ENCODE peak calls at places on chromosomes 6 and 20, in eight cellular contexts. One of them, this sample, is unnamed.

GRCh38 chr20:37538003-37538402 is 10.3 kb upstream of the BLCAP start:
- DNase-seq in epithelial cell of esophagus: peak
- DNase-seq in neuronal stem cell: no peak
- DNase-seq in GM04504: no peak
- DNase-seq in caudate nucleus: no peak
- DNase-seq in stimulated activated naive CD8-positive, alpha-beta T cell treated with anti-CD3 and anti-CD28 coated beads, Interleukin-15, Interleukin-2, amounts not matched to agents 100 U/mL and 50 U/mL, for 24 hours: no peak
- DNase-seq in mucosa of descending colon: no peak
- DNase-seq in D341Med: no peak
- DNase-seq in this sample: no peak

GRCh38 chr6:36114798-36115408 is 15.4 kb upstream of the MAPK13 start:
- DNase-seq in epithelial cell of esophagus: no peak
- DNase-seq in neuronal stem cell: no peak
- DNase-seq in GM04504: no peak
- DNase-seq in caudate nucleus: no peak
- DNase-seq in stimulated activated naive CD8-positive, alpha-beta T cell treated with anti-CD3 and anti-CD28 coated beads, Interleukin-15, Interleukin-2, amounts not matched to agents 100 U/mL and 50 U/mL, for 24 hours: no peak
- DNase-seq in mucosa of descending colon: no peak
- DNase-seq in D341Med: no peak
- DNase-seq in this sample: no peak

GRCh38 chr20:38203337-38204003 is 38.4 kb upstream of the TGM2 start:
- DNase-seq in epithelial cell of esophagus: no peak
- DNase-seq in neuronal stem cell: no peak
- DNase-seq in GM04504: no peak
- DNase-seq in caudate nucleus: peak
- DNase-seq in stimulated activated naive CD8-positive, alpha-beta T cell treated with anti-CD3 and anti-CD28 coated beads, Interleukin-15, Interleukin-2, amounts not matched to agents 100 U/mL and 50 U/mL, for 24 hours: no peak
- DNase-seq in mucosa of descending colon: no peak
- DNase-seq in D341Med: peak
- DNase-seq in this sample: no peak

GRCh38 chr6:149012040-149012545 is 265.3 kb downstream of the UST start:
- DNase-seq in epithelial cell of esophagus: peak
- DNase-seq in neuronal stem cell: no peak
- DNase-seq in GM04504: peak
- DNase-seq in caudate nucleus: no peak
- DNase-seq in stimulated activated naive CD8-positive, alpha-beta T cell treated with anti-CD3 and anti-CD28 coated beads, Interleukin-15, Interleukin-2, amounts not matched to agents 100 U/mL and 50 U/mL, for 24 hours: no peak
- DNase-seq in mucosa of descending colon: no peak
- DNase-seq in D341Med: no peak
- DNase-seq in this sample: no peak

GRCh38 chr20:25626779-25627178 is 3.0 kb upstream of the NANP start:
- DNase-seq in epithelial cell of esophagus: no peak
- DNase-seq in neuronal stem cell: no peak
- DNase-seq in GM04504: no peak
- DNase-seq in caudate nucleus: no peak
- DNase-seq in stimulated activated naive CD8-positive, alpha-beta T cell treated with anti-CD3 and anti-CD28 coated beads, Interleukin-15, Interleukin-2, amounts not matched to agents 100 U/mL and 50 U/mL, for 24 hours: no peak
- DNase-seq in mucosa of descending colon: no peak
- DNase-seq in D341Med: no peak
- DNase-seq in this sample: no peak

GRCh38 chr6:15962449-15962764 is 166.5 kb upstream of the MYLIP start:
- DNase-seq in epithelial cell of esophagus: peak
- DNase-seq in neuronal stem cell: no peak
- DNase-seq in GM04504: peak
- DNase-seq in caudate nucleus: no peak
- DNase-seq in stimulated activated naive CD8-positive, alpha-beta T cell treated with anti-CD3 and anti-CD28 coated beads, Interleukin-15, Interleukin-2, amounts not matched to agents 100 U/mL and 50 U/mL, for 24 hours: no peak
- DNase-seq in mucosa of descending colon: no peak
- DNase-seq in D341Med: no peak
- DNase-seq in this sample: no peak

GRCh38 chr6:106446287-106446885 is 85.9 kb downstream of the CRYBG1 start:
- DNase-seq in epithelial cell of esophagus: no peak
- DNase-seq in neuronal stem cell: no peak
- DNase-seq in GM04504: no peak
- DNase-seq in caudate nucleus: no peak
- DNase-seq in stimulated activated naive CD8-positive, alpha-beta T cell treated with anti-CD3 and anti-CD28 coated beads, Interleukin-15, Interleukin-2, amounts not matched to agents 100 U/mL and 50 U/mL, for 24 hours: no peak
- DNase-seq in mucosa of descending colon: no peak
- DNase-seq in D341Med: no peak
- DNase-seq in this sample: no peak

GRCh38 chr6:36677753-36678487 is 594 bp upstream of the CDKN1A start:
- DNase-seq in epithelial cell of esophagus: peak
- DNase-seq in neuronal stem cell: no peak
- DNase-seq in GM04504: no peak
- DNase-seq in caudate nucleus: no peak
- DNase-seq in stimulated activated naive CD8-positive, alpha-beta T cell treated with anti-CD3 and anti-CD28 coated beads, Interleukin-15, Interleukin-2, amounts not matched to agents 100 U/mL and 50 U/mL, for 24 hours: no peak
- DNase-seq in mucosa of descending colon: no peak
- DNase-seq in D341Med: no peak
- DNase-seq in this sample: no peak

GRCh38 chr6:131923356-131923755 is 27.8 kb downstream of the CCN2 start:
- DNase-seq in epithelial cell of esophagus: peak
- DNase-seq in neuronal stem cell: peak
- DNase-seq in GM04504: no peak
- DNase-seq in caudate nucleus: no peak
- DNase-seq in stimulated activated naive CD8-positive, alpha-beta T cell treated with anti-CD3 and anti-CD28 coated beads, Interleukin-15, Interleukin-2, amounts not matched to agents 100 U/mL and 50 U/mL, for 24 hours: peak
- DNase-seq in mucosa of descending colon: peak
- DNase-seq in D341Med: peak
- DNase-seq in this sample: no peak

GRCh38 chr6:25954756-25955155 is 7.8 kb upstream of the TRIM38 start:
- DNase-seq in epithelial cell of esophagus: peak
- DNase-seq in neuronal stem cell: no peak
- DNase-seq in GM04504: no peak
- DNase-seq in caudate nucleus: no peak
- DNase-seq in stimulated activated naive CD8-positive, alpha-beta T cell treated with anti-CD3 and anti-CD28 coated beads, Interleukin-15, Interleukin-2, amounts not matched to agents 100 U/mL and 50 U/mL, for 24 hours: no peak
- DNase-seq in mucosa of descending colon: no peak
- DNase-seq in D341Med: no peak
- DNase-seq in this sample: no peak

GRCh38 chr6:31881136-31881859 is 2.5 kb upstream of the SLC44A4 start:
- DNase-seq in epithelial cell of esophagus: no peak
- DNase-seq in neuronal stem cell: no peak
- DNase-seq in GM04504: no peak
- DNase-seq in caudate nucleus: no peak
- DNase-seq in stimulated activated naive CD8-positive, alpha-beta T cell treated with anti-CD3 and anti-CD28 coated beads, Interleukin-15, Interleukin-2, amounts not matched to agents 100 U/mL and 50 U/mL, for 24 hours: no peak
- DNase-seq in mucosa of descending colon: no peak
- DNase-seq in D341Med: no peak
- DNase-seq in this sample: no peak

GRCh38 chr6:45687570-45687969 is 309.8 kb upstream of the SUPT3H start:
- DNase-seq in epithelial cell of esophagus: no peak
- DNase-seq in neuronal stem cell: no peak
- DNase-seq in GM04504: no peak
- DNase-seq in caudate nucleus: no peak
- DNase-seq in stimulated activated naive CD8-positive, alpha-beta T cell treated with anti-CD3 and anti-CD28 coated beads, Interleukin-15, Interleukin-2, amounts not matched to agents 100 U/mL and 50 U/mL, for 24 hours: no peak
- DNase-seq in mucosa of descending colon: no peak
- DNase-seq in D341Med: no peak
- DNase-seq in this sample: no peak

GRCh38 chr6:101392561-101393230 is 812 bp upstream of the GRIK2 start:
- DNase-seq in epithelial cell of esophagus: no peak
- DNase-seq in neuronal stem cell: no peak
- DNase-seq in GM04504: no peak
- DNase-seq in caudate nucleus: no peak
- DNase-seq in stimulated activated naive CD8-positive, alpha-beta T cell treated with anti-CD3 and anti-CD28 coated beads, Interleukin-15, Interleukin-2, amounts not matched to agents 100 U/mL and 50 U/mL, for 24 hours: no peak
- DNase-seq in mucosa of descending colon: no peak
- DNase-seq in D341Med: no peak
- DNase-seq in this sample: no peak

GRCh38 chr6:22141271-22141745 is 155.5 kb downstream of the PRL start:
- DNase-seq in epithelial cell of esophagus: no peak
- DNase-seq in neuronal stem cell: no peak
- DNase-seq in GM04504: no peak
- DNase-seq in caudate nucleus: no peak
- DNase-seq in stimulated activated naive CD8-positive, alpha-beta T cell treated with anti-CD3 and anti-CD28 coated beads, Interleukin-15, Interleukin-2, amounts not matched to agents 100 U/mL and 50 U/mL, for 24 hours: no peak
- DNase-seq in mucosa of descending colon: no peak
- DNase-seq in D341Med: no peak
- DNase-seq in this sample: no peak

This sample was measured in Right ventricle myocardium superior.